ENCODE peak calls at places on chromosomes 11 and 22, in nine cellular contexts. L is heart right ventricle, U is right lobe of liver, D is gastrocnemius medialis, X is cardiac muscle cell, W is HCT116, J is stomach, E is hepatocyte, F is mucosa of descending colon. Q is an unnamed sample. For H3K36me3, the result is how much of the 10 kb centered on the place peaks cover.

GRCh38 chr11:44203270-44204043 is 106.5 kb downstream of the ALX4 start:
- DNase-seq in U (peak), E (no peak), X (no peak), W (no peak), F (peak), L (peak), D (peak), J (peak), Q (no peak)

GRCh38 chr11:19951558-19952083 is 208.7 kb downstream of the DBX1 start:
- DNase-seq in E (peak), X (peak), W (peak), F (peak), J (no peak), U (no peak), L (no peak), D (no peak), Q (peak)

GRCh38 chr11:75445315-75445953 is 12.4 kb upstream of the KLHL35 start:
- DNase-seq in F (peak), D (peak), X (peak), U (peak), L (peak), E (peak), J (peak), W (peak), Q (peak)

GRCh38 chr22:37951305-37951704 is 2.1 kb downstream of the C22orf23 start:
- DNase-seq in J (no peak), W (no peak), X (no peak), L (no peak), E (no peak), F (no peak), D (no peak), U (no peak), Q (no peak)

GRCh38 chr11:70699294-70700221 is 301.2 kb downstream of the CTTN start:
- DNase-seq in J (no peak), W (no peak), U (no peak), L (no peak), F (peak), E (no peak), D (no peak), X (no peak), Q (no peak)

GRCh38 chr22:17817511-17818065 is 43.3 kb upstream of the BID start:
- DNase-seq in L (no peak), D (no peak), W (no peak), X (no peak), J (no peak), E (no peak), F (no peak), U (no peak), Q (no peak)

GRCh38 chr22:23815781-23816551 is 22.8 kb downstream of the DERL3 start:
- DNase-seq in E (no peak), J (no peak), L (peak), X (no peak), W (no peak), U (peak), D (peak), F (no peak), Q (no peak)

GRCh38 chr11:124536520-124536919 is 6.9 kb downstream of the OR8B12 start:
- DNase-seq in L (peak), J (no peak), X (peak), E (peak), W (peak), D (peak), U (no peak), F (peak), Q (peak)

GRCh38 chr11:14645247-14645912 is 1.8 kb downstream of the PDE3B start:
- DNase-seq in X (peak), D (no peak), L (no peak), W (no peak), E (no peak), J (no peak), U (no peak), F (no peak), Q (peak)

GRCh38 chr11:64268028-64268686 is 16.3 kb downstream of the BAD start:
- DNase-seq in W (no peak), U (no peak), E (no peak), X (peak), L (peak), D (no peak), F (no peak), J (no peak), Q (no peak)

GRCh38 chr11:18010977-18011586 is 1.8 kb downstream of the SERGEF start:
- DNase-seq in D (no peak), U (no peak), W (no peak), X (no peak), L (no peak), J (no peak), F (no peak), E (no peak), Q (no peak)

GRCh38 chr11:89463381-89463780 is 27.8 kb downstream of the NOX4 start:
- DNase-seq in J (no peak), L (no peak), X (peak), W (no peak), E (no peak), F (no peak), U (no peak), D (no peak), Q (peak)

GRCh38 chr11:108835624-108836023 is 170.8 kb downstream of the DDX10 start:
- DNase-seq in X (no peak), F (no peak), L (no peak), J (no peak), W (no peak), E (no peak), D (no peak), U (no peak), Q (no peak)

GRCh38 chr11:70544774-70545625 is 146.7 kb downstream of the CTTN start:
- DNase-seq in U (no peak), J (no peak), F (no peak), L (no peak), D (no peak), X (no peak), W (no peak), E (peak), Q (peak)

GRCh38 chr22:48331691-48332220 is 1495.9 kb downstream of the BRD1 start:
- DNase-seq in X (no peak), L (no peak), E (no peak), W (no peak), F (no peak), D (no peak), J (no peak), U (no peak), Q (no peak)

GRCh38 chr11:130738618-130739017 is 177.7 kb downstream of the SNX19 start:
- DNase-seq in X (peak), E (no peak), J (no peak), F (no peak), L (no peak), W (no peak), D (no peak), U (no peak), Q (peak)
- H3K4me3 ChIP-seq in X (no peak), E (no peak), J (no peak), F (no peak), L (no peak), W (no peak), D (no peak), U (no peak), Q (peak)

DNA sequence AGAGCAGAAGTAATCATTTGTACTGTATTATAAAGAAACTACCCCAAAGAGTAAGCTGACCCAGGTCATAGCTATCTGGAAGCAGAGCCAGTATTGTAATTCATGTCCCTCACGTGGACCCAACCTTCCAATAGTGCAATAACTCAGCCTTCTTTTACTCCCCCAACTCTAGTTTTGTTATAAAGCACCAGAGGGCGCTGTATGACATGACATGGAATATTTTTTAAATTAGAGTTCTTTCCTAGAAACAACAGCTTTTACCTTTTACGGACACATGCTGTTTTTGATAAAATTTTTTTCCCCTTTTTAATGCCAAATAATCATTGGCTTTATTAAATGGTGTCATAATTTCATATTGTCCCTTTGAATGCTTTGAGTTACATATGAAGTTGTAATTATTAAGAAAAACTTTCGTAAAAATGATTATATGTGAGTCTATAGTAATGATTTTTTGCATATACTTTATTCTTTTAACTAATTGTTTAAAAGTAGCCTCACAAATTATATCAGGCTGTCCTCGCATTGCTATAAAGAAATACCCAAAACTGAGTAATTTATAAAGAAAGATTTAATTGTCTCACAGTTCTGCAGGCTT is 76.9 kb downstream of the DKK3 start:
- DNase-seq in U (peak), W (peak), J (no peak), L (no peak), D (no peak), X (peak), F (peak), E (peak), Q (peak)
- H3K36me3 ChIP-seq in U (under half), W (under half), J (half or more), L (half or more), D (half or more), X (half or more), F (under half), E (under half), Q (under half)

GRCh38 chr11:60334005-60334620 is 7.1 kb downstream of the MS4A6E start:
- DNase-seq in F (peak), L (no peak), E (peak), W (peak), U (peak), J (peak), X (peak), D (peak), Q (peak)
- TF ChIP-seq CTCF in F (peak), L (peak), E (peak), W (peak), U (peak), J (no peak), X (peak), D (peak), Q (peak)

GRCh38 chr22:28375761-28376534 is 303.7 kb downstream of the TTC28 start:
- DNase-seq in J (no peak), D (no peak), F (no peak), E (no peak), U (no peak), X (peak), W (no peak), L (no peak), Q (peak)

GRCh38 chr22:28379075-28379806 is 300.4 kb downstream of the TTC28 start:
- DNase-seq in X (peak), J (no peak), L (no peak), D (no peak), F (no peak), U (no peak), W (no peak), E (no peak), Q (peak)

GRCh38 chr22:28381427-28382167 is 298.0 kb downstream of the TTC28 start:
- DNase-seq in F (no peak), J (no peak), W (no peak), D (no peak), X (peak), L (no peak), E (no peak), U (no peak), Q (peak)
- H3K4me3 ChIP-seq in F (no peak), J (no peak), W (no peak), D (no peak), X (no peak), L (no peak), E (no peak), U (no peak), Q (no peak)

GRCh38 chr22:22720724-22721261 is 76.4 kb downstream of the GGTLC2 start:
- DNase-seq in D (no peak), L (no peak), U (no peak), F (peak), W (no peak), E (no peak), X (peak), J (no peak), Q (no peak)
- H3K36me3 ChIP-seq in D (under half), L (under half), U (under half), F (under half), W (under half), E (under half), X (under half), J (under half), Q (under half)

GRCh38 chr22:45242778-45243191 is 2.1 kb upstream of the KIAA0930 start:
- DNase-seq in J (peak), X (peak), D (no peak), F (peak), E (no peak), U (no peak), W (no peak), L (no peak), Q (no peak)
- TF ChIP-seq CTCF in J (no peak), X (no peak), D (no peak), F (no peak), E (no peak), U (no peak), W (no peak), L (no peak), Q (no peak)

GRCh38 chr11:2445107-2445947 is 519 bp downstream of the KCNQ1 start:
- DNase-seq in D (no peak), J (peak), E (no peak), L (no peak), W (no peak), U (peak), F (peak), X (no peak), Q (no peak)
- H3K4me3 ChIP-seq in D (peak), J (peak), E (no peak), L (peak), W (peak), U (peak), F (peak), X (peak), Q (no peak)

DNA sequence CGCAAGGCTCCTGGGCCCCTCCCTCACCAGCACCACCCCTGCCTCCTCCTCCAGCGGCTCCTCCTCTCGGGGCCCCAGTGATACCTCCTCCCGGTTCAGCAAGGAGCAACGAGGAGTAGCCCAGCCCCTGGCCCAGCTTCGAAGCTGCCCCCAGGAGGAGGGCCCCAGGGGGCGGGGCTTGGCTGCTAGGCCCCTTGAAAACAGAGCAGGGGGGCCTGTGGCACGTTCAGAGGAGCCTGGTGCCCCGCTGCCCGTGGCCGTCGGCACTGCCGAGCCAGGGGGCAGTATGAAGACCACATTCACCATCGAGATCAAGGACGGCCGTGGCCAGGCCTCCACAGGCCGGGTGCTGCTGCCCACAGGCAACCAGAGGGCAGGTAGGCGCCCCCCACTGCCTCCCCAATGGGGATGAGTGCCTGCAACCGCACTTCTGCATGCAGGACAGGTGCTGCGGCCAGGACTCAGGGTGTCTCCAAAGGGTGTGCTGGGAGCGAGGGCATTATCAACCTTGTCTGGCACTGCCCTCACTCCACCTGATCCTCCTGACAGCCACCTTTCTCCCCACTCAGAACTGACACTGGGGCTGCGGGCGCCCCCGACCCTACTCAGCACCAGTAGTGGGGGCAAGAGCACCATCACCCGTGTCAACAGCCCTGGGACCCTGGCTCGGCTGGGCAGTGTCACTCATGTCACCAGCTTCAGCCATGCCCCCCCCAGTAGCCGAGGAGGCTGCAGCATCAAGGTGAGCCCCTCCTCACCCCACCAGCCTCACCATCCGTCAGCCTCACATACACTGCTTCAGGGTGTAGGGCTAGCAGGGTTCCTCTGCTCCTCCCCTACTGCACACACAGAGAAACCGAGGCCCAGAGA is 10.2 kb downstream of the SMTN start:
- DNase-seq in E (peak), F (no peak), X (no peak), D (no peak), W (no peak), L (peak), U (no peak), J (no peak), Q (no peak)
- H3K36me3 ChIP-seq in E (under half), F (under half), X (under half), D (under half), W (under half), L (half or more), U (under half), J (half or more), Q (half or more)

GRCh38 chr22:22392131-22392530 is 116.4 kb downstream of the ZNF280B start:
- DNase-seq in U (no peak), E (no peak), L (no peak), W (no peak), J (no peak), X (no peak), D (no peak), F (no peak), Q (no peak)

GRCh38 chr22:22395230-22395629 is 113.3 kb downstream of the ZNF280B start:
- DNase-seq in U (no peak), J (no peak), F (no peak), L (no peak), D (no peak), W (no peak), X (no peak), E (no peak), Q (no peak)

GRCh38 chr22:22396741-22397291 is 111.7 kb downstream of the ZNF280B start:
- DNase-seq in L (no peak), F (no peak), X (no peak), W (no peak), E (no peak), D (no peak), J (no peak), U (no peak), Q (no peak)

GRCh38 chr22:22397292-22397870 is 111.2 kb downstream of the ZNF280B start:
- DNase-seq in E (no peak), L (no peak), D (peak), U (no peak), X (peak), F (no peak), J (no peak), W (peak), Q (no peak)

DNA sequence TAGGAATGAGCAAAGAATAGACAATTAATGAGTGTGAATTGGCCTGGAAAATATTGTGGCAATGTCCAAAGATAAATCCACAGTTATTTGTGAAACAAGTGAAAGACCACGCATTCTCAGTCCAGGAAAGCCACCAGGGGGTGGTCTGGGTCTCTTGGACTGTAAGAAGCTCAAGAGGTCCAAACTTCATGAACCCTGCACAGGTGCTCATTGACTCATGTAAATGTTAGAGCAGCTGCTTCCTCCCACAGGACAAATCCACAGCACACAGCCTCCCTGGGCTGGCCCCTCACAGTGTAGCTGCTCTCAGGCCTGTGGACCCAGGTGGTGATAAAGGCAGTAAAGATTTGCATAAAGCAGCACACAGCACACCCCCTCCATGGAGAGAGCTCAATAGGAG is 114.0 kb downstream of the ZNF280B start:
- DNase-seq in U (no peak), L (no peak), X (no peak), F (no peak), E (peak), J (no peak), W (no peak), D (no peak), Q (no peak)
- TF ChIP-seq CTCF in U (no peak), L (no peak), X (no peak), F (no peak), E (no peak), J (no peak), W (no peak), D (no peak), Q (no peak)